ENCODE peak calls at places on chromosomes 12 and 14, in eight cellular contexts. K is activated CD8-positive, alpha-beta memory T cell treated with anti-CD3 and anti-CD28 coated beads for 4 hours; V is IMR-90; L is H1; Q is astrocyte of the spinal cord; W is activated T-helper 2 cell treated with anti-CD3 and anti-CD28 coated beads, Interferon-gamma antibody, Interleukin-2, Interleukin-4, amounts not matched to agents 10 μg/mL and 5 μg/mL and 100 μg/mL, durations not matched to agents 14 hours and 24 hours and 36 hours; Z is EL; P is hypothalamus. S is an unnamed sample.

GRCh38 chr14:42918615-42919014 is 1311.9 kb downstream of the LRFN5 start:
- DNase-seq in Q (no peak), P (no peak), V (no peak), Z (no peak), W (no peak), L (no peak), K (no peak), S (no peak)

GRCh38 chr14:69002069-69002468 is 23.0 kb upstream of the ACTN1 start:
- DNase-seq in P (no peak), Q (no peak), K (no peak), V (no peak), W (no peak), Z (no peak), L (no peak), S (peak; percentile 52)

GRCh38 chr14:76919811-76920571 is 93.8 kb downstream of the LRRC74A start:
- DNase-seq in V (peak; percentile 88), Q (peak; percentile 88), W (no peak), L (no peak), P (no peak), Z (peak; percentile 70), K (no peak), S (peak; percentile 86)

GRCh38 chr12:105912911-105913514 is 225.7 kb downstream of the NUAK1 start:
- DNase-seq in W (no peak), L (no peak), Z (no peak), P (no peak), V (peak; percentile 69), Q (peak; percentile 40), K (no peak), S (no peak)

GRCh38 chr12:1445807-1446206 is 148.6 kb downstream of the FBXL14 start:
- DNase-seq in L (no peak), Z (no peak), P (no peak), W (no peak), V (no peak), Q (no peak), K (no peak), S (no peak)

GRCh38 chr12:100382327-100382726 is 25.5 kb downstream of the SLC17A8 start:
- DNase-seq in P (no peak), L (no peak), V (no peak), K (no peak), Q (no peak), W (no peak), Z (peak; percentile 28), S (peak; percentile 33)

GRCh38 chr12:57088442-57089258 is at the start of gene NAB2:
- DNase-seq in K (peak; percentile 85), P (peak; percentile 70), W (peak; percentile 91), L (peak; percentile 87), Q (peak; percentile 95), Z (peak; percentile 96), V (peak; percentile 97), S (peak; percentile 99)

GRCh38 chr14:22819191-22819988 is 4.2 kb upstream of the SLC7A7 start:
- DNase-seq in K (no peak), V (peak; percentile 85), Q (peak; percentile 80), W (no peak), Z (peak; percentile 38), P (no peak), L (peak; percentile 68), S (peak; percentile 94)

GRCh38 chr12:4856556-4856955 is 53.1 kb upstream of the KCNA1 start:
- DNase-seq in Z (no peak), W (no peak), L (no peak), Q (no peak), P (no peak), V (no peak), K (no peak), S (no peak)

GRCh38 chr14:50800032-50800431 is 30.9 kb downstream of the NIN start:
- DNase-seq in K (no peak), L (no peak), Q (peak; percentile 41), W (no peak), Z (peak; percentile 32), P (no peak), V (peak; percentile 70), S (no peak)

GRCh38 chr12:122371475-122372045 is 50.9 kb downstream of the CLIP1 start:
- DNase-seq in L (no peak), Z (no peak), V (no peak), W (no peak), Q (no peak), K (no peak), P (no peak), S (peak; percentile 20)

GRCh38 chr12:65533177-65533883 is 254.8 kb downstream of the MSRB3 start:
- DNase-seq in Q (peak; percentile 64), V (peak; percentile 52), K (no peak), L (no peak), P (no peak), W (no peak), Z (peak; percentile 91), S (peak; percentile 43)

GRCh38 chr14:62017651-62018230 is 255.5 kb downstream of the SNAPC1 start:
- DNase-seq in Q (no peak), P (no peak), Z (no peak), K (no peak), V (no peak), L (no peak), W (no peak), S (no peak)

GRCh38 chr12:14960548-14961465 is 594 bp downstream of the ARHGDIB start:
- DNase-seq in Q (peak; percentile 32), P (no peak), K (no peak), W (peak; percentile 43), L (no peak), Z (peak; percentile 51), V (peak; percentile 36), S (peak; percentile 48)

GRCh38 chr14:24690492-24690891 is 56.5 kb upstream of the GZMB start:
- DNase-seq in V (no peak), K (no peak), Z (no peak), L (peak; percentile 61), Q (no peak), W (no peak), P (no peak), S (no peak)

GRCh38 chr12:120988234-120988633 is 9.9 kb downstream of the HNF1A start:
- DNase-seq in K (no peak), Q (no peak), Z (no peak), V (no peak), L (no peak), P (no peak), W (no peak), S (no peak)

GRCh38 chr12:1634590-1635191 is 5.7 kb downstream of the WNT5B start:
- DNase-seq in Q (peak; percentile 78), K (no peak), L (peak; percentile 88), Z (peak; percentile 63), W (peak; percentile 46), P (peak; percentile 64), V (peak; percentile 69), S (peak; percentile 84)

GRCh38 chr14:105885561-105886320 is 359.4 kb downstream of the TMEM121 start:
- DNase-seq in Z (no peak), P (no peak), W (no peak), L (no peak), K (no peak), V (no peak), Q (no peak), S (no peak)

GRCh38 chr14:79442776-79443175 is 768.5 kb downstream of the DIO2 start:
- DNase-seq in V (no peak), W (no peak), Q (no peak), Z (no peak), P (no peak), L (no peak), K (no peak), S (no peak)

GRCh38 chr14:70905316-70905715 is 1.9 kb upstream of the PCNX1 start:
- DNase-seq in W (no peak), K (no peak), Q (no peak), P (no peak), V (peak; percentile 90), Z (peak; percentile 64), L (no peak), S (no peak)

GRCh38 chr12:58443273-58443980 is 476.9 kb downstream of the LRIG3 start:
- DNase-seq in Q (no peak), P (no peak), W (no peak), V (peak; percentile 13), Z (peak; percentile 47), L (peak; percentile 52), K (no peak), S (peak; percentile 71)

GRCh38 chr12:130761537-130762318 is 45.6 kb upstream of the RIMBP2 start:
- DNase-seq in Q (peak; percentile 50), L (peak; percentile 80), K (peak; percentile 20), V (peak; percentile 41), Z (peak; percentile 56), W (peak; percentile 22), P (peak; percentile 20), S (peak; percentile 78)

GRCh38 chr12:63846249-63846967 is 1.9 kb downstream of the SRGAP1 start:
- DNase-seq in L (no peak), Q (peak; percentile 36), W (no peak), K (no peak), Z (no peak), P (peak; percentile 26), V (no peak), S (no peak)

GRCh38 chr14:74142523-74142922 is 57.8 kb downstream of the LIN52 start:
- DNase-seq in Q (no peak), Z (no peak), K (no peak), P (no peak), V (no peak), L (no peak), W (no peak), S (no peak)

GRCh38 chr12:132711169-132711843 is 664 bp downstream of the PGAM5 start:
- DNase-seq in K (no peak), V (peak; percentile 23), Q (no peak), P (no peak), L (peak; percentile 72), W (no peak), Z (peak; percentile 30), S (peak; percentile 33)

GRCh38 chr14:80634106-80634758 is 307.3 kb downstream of the CEP128 start:
- DNase-seq in L (no peak), P (no peak), Z (peak; percentile 63), V (no peak), K (no peak), W (no peak), Q (peak; percentile 17), S (peak; percentile 30)

GRCh38 chr12:93315907-93316622 is 61.7 kb upstream of the NUDT4 start:
- DNase-seq in L (no peak), K (no peak), Z (no peak), W (no peak), Q (no peak), P (no peak), V (peak; percentile 31), S (no peak)

GRCh38 chr12:57240926-57241555 is 9.9 kb downstream of the STAC3 start:
- DNase-seq in V (no peak), W (no peak), P (no peak), Z (peak; percentile 50), Q (no peak), K (no peak), L (peak; percentile 68), S (no peak)

GRCh38 chr14:100762089-100762515 is 35.4 kb downstream of the DLK1 start:
- DNase-seq in K (no peak), W (no peak), Q (peak; percentile 74), P (no peak), L (no peak), V (peak; percentile 44), Z (peak; percentile 58), S (peak; percentile 71)

GRCh38 chr12:88833641-88834116 is 253.4 kb upstream of the KITLG start:
- DNase-seq in Q (no peak), P (no peak), K (no peak), Z (no peak), W (no peak), L (no peak), V (peak; percentile 20), S (no peak)

GRCh38 chr12:131066886-131067490 is 113.3 kb downstream of the ADGRD1 start:
- DNase-seq in W (no peak), Z (no peak), K (no peak), P (no peak), L (no peak), V (no peak), Q (no peak), S (no peak)

GRCh38 chr14:104556256-104557021 is 23.1 kb upstream of the C14orf180 start:
- DNase-seq in W (no peak), L (no peak), P (no peak), V (no peak), K (no peak), Z (no peak), Q (no peak), S (no peak)

GRCh38 chr12:69254046-69254445 is 14.7 kb downstream of the CPSF6 start:
- DNase-seq in L (no peak), K (no peak), Q (peak; percentile 58), V (peak; percentile 46), Z (peak; percentile 51), W (no peak), P (no peak), S (peak; percentile 80)

GRCh38 chr12:25495336-25496097 is 57.6 kb downstream of the LMNTD1 start:
- DNase-seq in P (no peak), V (peak; percentile 89), L (no peak), K (no peak), Q (peak; percentile 80), W (no peak), Z (peak; percentile 90), S (peak; percentile 90)

S was measured in choroid plexus epithelial cell.